ENCODE peak calls at places on chromosomes 4 and X, in seven cellular contexts. I is fibroblast of lung, G is PC-3, F is IMR-90, X is GM23338, L is neural progenitor cell, H is astrocyte. W is an unnamed sample.

GRCh38 chr4:60718874-60719273 is 481.3 kb upstream of the ADGRL3 start:
- DNase-seq in I (no peak), G (no peak), F (no peak), H (no peak), X (no peak), L (no peak), W (no peak)

GRCh38 chr4:17511041-17511949 is 595 bp downstream of the QDPR start:
- DNase-seq in H (peak; percentile 31), I (peak; percentile 45), X (peak; percentile 64), G (peak; percentile 34), F (peak; percentile 33), L (peak; percentile 58), W (peak; percentile 78)

GRCh38 chrX:107729558-107730297 is 45.9 kb downstream of the TSC22D3 start:
- DNase-seq in G (peak; percentile 50), H (no peak), L (no peak), X (peak; percentile 25), F (no peak), I (no peak), W (no peak)

GRCh38 chr4:37531156-37531555 is 155.0 kb downstream of the RELL1 start:
- DNase-seq in L (no peak), H (no peak), I (peak; percentile 17), G (peak; percentile 6), F (no peak), X (no peak), W (peak; percentile 19)

GRCh38 chr4:37803348-37803973 is 23.0 kb upstream of the PGM2 start:
- DNase-seq in L (peak; percentile 27), H (peak; percentile 32), I (peak; percentile 50), X (peak; percentile 62), F (peak; percentile 63), G (peak; percentile 56), W (peak; percentile 67)

GRCh38 chr4:126221717-126222116 is 907.0 kb downstream of the FAT4 start:
- DNase-seq in X (no peak), L (no peak), H (no peak), I (no peak), F (no peak), G (no peak), W (no peak)

GRCh38 chrX:123308663-123309062 is 124.6 kb downstream of the GRIA3 start:
- DNase-seq in F (no peak), I (peak; percentile 63), G (no peak), X (no peak), L (no peak), H (peak; percentile 49), W (no peak)

GRCh38 chrX:36859231-36859630 is 148.9 kb upstream of the FAM47C start:
- DNase-seq in X (no peak), F (no peak), I (no peak), L (no peak), H (no peak), G (no peak), W (no peak)

GRCh38 chr4:2288051-2288541 is 26.2 kb upstream of the MXD4 start:
- DNase-seq in F (no peak), L (no peak), I (no peak), X (no peak), H (no peak), G (no peak), W (no peak)

GRCh38 chr4:57249083-57249482 is 138.9 kb upstream of the IGFBP7 start:
- DNase-seq in G (peak; percentile 29), L (no peak), X (no peak), F (peak; percentile 4), I (peak; percentile 86), H (peak; percentile 83), W (peak; percentile 70)

GRCh38 chr4:178140326-178140915 is 698.2 kb upstream of the AGA start:
- DNase-seq in L (no peak), G (no peak), F (no peak), X (no peak), I (no peak), H (no peak), W (no peak)

GRCh38 chr4:158826882-158827281 is 58.1 kb downstream of the FNIP2 start:
- DNase-seq in I (peak; percentile 44), X (no peak), L (no peak), H (peak; percentile 39), G (peak; percentile 89), F (no peak), W (no peak)

GRCh38 chr4:169999923-170000322 is 26.3 kb downstream of the MFAP3L start:
- DNase-seq in X (no peak), L (no peak), I (no peak), G (no peak), H (no peak), F (no peak), W (no peak)

DNA sequence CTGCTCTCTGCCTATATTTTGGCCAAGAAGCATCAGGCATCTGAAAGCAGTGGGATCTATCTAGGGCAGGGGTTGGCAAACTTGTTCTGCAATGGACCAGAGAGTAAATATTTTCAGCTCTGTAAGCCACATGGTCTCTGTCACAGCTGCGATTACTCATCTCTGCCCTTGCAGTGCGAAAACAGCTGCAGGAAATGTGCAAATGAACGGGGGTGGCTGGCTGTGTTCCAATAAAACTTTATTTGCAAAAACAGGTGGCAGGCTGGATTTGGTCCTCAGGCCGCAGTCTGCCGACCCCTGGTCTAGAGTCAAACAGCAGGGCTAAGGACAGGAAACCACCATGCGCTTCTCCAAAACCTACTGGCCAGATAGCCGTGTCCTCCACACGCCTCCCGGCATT is 48.6 kb downstream of the ACOX3 start:
- DNase-seq in F (peak; percentile 89), H (peak; percentile 85), G (peak; percentile 77), X (no peak), I (peak; percentile 87), L (no peak), W (peak; percentile 87)
- H3K36me3 ChIP-seq in F (peaks cover 30% of the 10 kb centered on the region), H (no peaks in the 10 kb centered on the region), G (no peaks in the 10 kb centered on the region), X (no peaks in the 10 kb centered on the region), I (peaks cover 6% of the 10 kb centered on the region), L (no peaks in the 10 kb centered on the region), W (no peaks in the 10 kb centered on the region)

DNA sequence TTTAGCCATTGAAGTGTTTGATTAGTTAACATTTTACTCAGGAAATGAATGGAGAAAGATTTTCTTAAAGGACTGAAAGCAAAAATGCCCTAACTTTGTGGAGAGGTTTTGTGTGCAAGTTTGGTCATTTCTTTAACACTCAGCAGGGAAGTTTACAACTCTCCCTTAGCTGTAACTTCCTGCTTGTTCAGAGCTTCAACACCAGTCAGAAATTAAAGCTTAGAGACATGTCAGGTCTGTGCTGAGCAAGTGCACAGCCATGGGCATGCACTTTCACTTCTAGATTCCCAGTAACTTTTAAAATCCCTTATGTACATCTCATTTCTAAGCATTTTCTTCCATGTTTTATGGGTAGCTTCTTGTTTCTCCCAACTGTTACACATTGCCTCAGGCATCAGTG is 326.0 kb downstream of the ACTRT1 start:
- DNase-seq in X (no peak), L (no peak), I (no peak), F (no peak), G (no peak), H (no peak), W (no peak)
- H3K4me2 ChIP-seq in X (no peak overlapping the region), L (no peak overlapping the region), I (no peak overlapping the region), F (no peak overlapping the region), G (no peak overlapping the region), H (no peak overlapping the region), W (no peak overlapping the region)

DNA sequence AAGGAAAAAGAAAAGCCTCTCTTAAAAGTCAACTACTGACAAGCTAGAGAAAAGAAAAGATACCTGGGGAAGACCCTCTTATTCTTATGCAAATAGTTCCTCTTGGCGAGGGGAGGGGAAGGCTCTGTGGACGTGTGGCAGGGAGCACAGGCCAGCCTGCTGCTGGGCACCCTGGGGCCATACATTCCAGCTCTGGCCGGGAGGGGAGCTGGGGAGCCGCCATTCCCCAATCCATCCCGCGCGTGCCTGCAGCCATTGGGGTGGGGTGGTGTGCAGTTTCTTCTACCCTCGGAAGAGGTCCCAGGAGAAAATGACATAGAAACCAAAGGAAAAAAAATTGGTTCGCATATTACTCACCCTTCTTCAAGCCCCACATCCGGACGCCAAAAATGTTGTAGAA is 1496.4 kb downstream of the RPA4 start:
- DNase-seq in I (no peak), X (peak; percentile 66), F (no peak), G (no peak), L (peak; percentile 63), H (no peak), W (no peak)
- H3K4me3 ChIP-seq in I (no peak overlapping the region), X (no peak overlapping the region), F (no peak overlapping the region), G (no peak overlapping the region), L (peak overlapping the region; percentile 24), H (no peak overlapping the region), W (no peak overlapping the region)

GRCh38 chrX:16733013-16733412 is 13.6 kb downstream of the SYAP1 start:
- DNase-seq in X (no peak), G (no peak), I (no peak), H (no peak), L (no peak), F (no peak), W (no peak)
- H3K36me3 ChIP-seq in X (no peaks in the 10 kb centered on the region), G (peaks cover 19% of the 10 kb centered on the region), I (peaks cover 4% of the 10 kb centered on the region), H (peaks cover 4% of the 10 kb centered on the region), L (peaks cover 18% of the 10 kb centered on the region), F (peaks cover 21% of the 10 kb centered on the region), W (no peaks in the 10 kb centered on the region)

GRCh38 chr4:80336582-80336981 is 1.1 kb downstream of the CFAP299 start:
- DNase-seq in L (peak; percentile 63), I (peak; percentile 44), G (peak; percentile 49), X (peak; percentile 75), F (peak; percentile 32), H (peak; percentile 33), W (peak; percentile 56)
- H3K4me2 ChIP-seq in L (peak overlapping the region; percentile 82), I (peak overlapping the region; percentile 97), G (no peak overlapping the region), X (peak overlapping the region; percentile 87), F (peak overlapping the region; percentile 72), H (peak overlapping the region; percentile 93), W (peak overlapping the region; percentile 78)